ENCODE peak calls at places on chromosomes 16 and 17, in eight cellular contexts. Y, B, P, X, V, K, M and F are unnamed samples.

GRCh38 chr16:88619859-88620655 is 18.3 kb upstream of the IL17C start:
- DNase-seq in K (no peak), X (no peak), M (no peak), P (no peak), B (no peak), V (peak), Y (peak), F (no peak)

GRCh38 chr16:73125860-73126259 is 77.9 kb upstream of the ZFHX3 start:
- DNase-seq in M (no peak), P (no peak), B (peak), K (no peak), V (no peak), Y (peak), X (no peak), F (peak)

GRCh38 chr16:740459-740763 is 386 bp downstream of the CIAO3 start:
- DNase-seq in Y (no peak), K (no peak), B (no peak), X (no peak), P (no peak), M (no peak), V (peak), F (no peak)

GRCh38 chr17:31202968-31203367 is 94.1 kb downstream of the OMG start:
- DNase-seq in K (no peak), X (no peak), Y (peak), M (no peak), V (no peak), B (peak), P (no peak), F (no peak)

GRCh38 chr17:48541574-48542113 is 3.3 kb downstream of the HOXB2 start:
- DNase-seq in V (peak), M (peak), P (no peak), X (no peak), B (peak), K (no peak), Y (peak), F (no peak)

GRCh38 chr17:27543958-27544349 is 87.0 kb upstream of the LGALS9 start:
- DNase-seq in B (no peak), M (no peak), X (no peak), P (no peak), Y (no peak), K (no peak), V (no peak), F (no peak)

GRCh38 chr16:15672514-15673167 is 22.6 kb downstream of the NDE1 start:
- DNase-seq in B (peak), M (peak), P (peak), K (peak), X (no peak), V (peak), Y (peak), F (peak)

GRCh38 chr16:18013863-18014262 is 322.7 kb downstream of the NPIPA8 start:
- DNase-seq in Y (no peak), V (no peak), B (no peak), K (no peak), P (no peak), X (no peak), M (no peak), F (no peak)

GRCh38 chr17:49497147-49498036 is 2.3 kb downstream of the NGFR start:
- DNase-seq in M (peak), X (no peak), V (peak), K (no peak), Y (peak), B (no peak), P (no peak), F (no peak)

GRCh38 chr16:67447508-67448076 is 16.7 kb downstream of the HSD11B2 start:
- DNase-seq in Y (peak), V (peak), B (peak), M (peak), K (no peak), P (no peak), X (peak), F (no peak)

GRCh38 chr16:24906199-24906808 is 60.5 kb downstream of the SLC5A11 start:
- DNase-seq in Y (peak), P (no peak), B (peak), K (no peak), V (no peak), M (no peak), X (peak), F (peak)

GRCh38 chr17:64051153-64051552 is 30.7 kb upstream of the ICAM2 start:
- DNase-seq in P (no peak), M (no peak), Y (no peak), K (no peak), X (no peak), B (no peak), V (no peak), F (no peak)

GRCh38 chr17:47205419-47205963 is 3.7 kb upstream of the MYL4 start:
- DNase-seq in Y (peak), K (peak), M (no peak), P (no peak), V (peak), B (peak), X (peak), F (no peak)

GRCh38 chr17:64554028-64554637 is 47.4 kb downstream of the CEP95 start:
- DNase-seq in B (no peak), K (no peak), V (no peak), X (no peak), M (no peak), P (no peak), Y (no peak), F (no peak)

GRCh38 chr16:19474617-19475016 is 47.3 kb downstream of the GDE1 start:
- DNase-seq in M (no peak), P (no peak), Y (no peak), K (no peak), V (no peak), B (no peak), X (no peak), F (no peak)

GRCh38 chr16:16021988-16022682 is 72.7 kb downstream of the ABCC1 start:
- DNase-seq in P (peak), V (peak), K (peak), B (peak), X (peak), M (peak), Y (peak), F (peak)

GRCh38 chr16:82655720-82656500 is 29.1 kb downstream of the CDH13 start:
- DNase-seq in M (no peak), X (no peak), K (no peak), P (no peak), V (no peak), Y (no peak), B (no peak), F (no peak)

DNA sequence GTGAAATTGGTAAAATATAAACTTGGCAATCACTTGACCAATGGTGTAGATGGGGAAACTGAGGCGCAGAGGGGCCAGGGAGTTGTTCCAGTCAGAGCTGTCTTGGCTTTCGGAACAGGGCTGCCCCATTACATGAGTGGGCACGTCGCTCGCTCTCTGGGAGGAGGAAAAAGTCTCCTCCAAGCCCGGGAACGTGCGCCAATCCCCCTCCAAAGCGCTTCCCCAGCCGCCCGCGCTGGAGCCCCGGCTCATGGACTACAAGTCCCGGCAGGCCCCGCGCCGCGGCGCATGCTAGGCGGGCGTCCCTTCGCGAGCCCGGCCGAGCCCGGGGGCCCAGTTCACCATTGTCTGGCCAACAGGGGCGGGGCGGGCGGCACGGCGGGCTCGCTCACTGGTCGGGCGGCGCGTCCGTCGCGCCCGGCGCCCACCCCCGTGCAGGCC is 294 bp upstream of the LLGL1 start:
- DNase-seq in P (peak), Y (peak), K (peak), M (peak), B (peak), X (peak), V (peak), F (peak)
- H3K4me3 ChIP-seq in P (peak), Y (peak), K (peak), M (peak), B (peak), X (peak), V (no peak), F (peak)

DNA sequence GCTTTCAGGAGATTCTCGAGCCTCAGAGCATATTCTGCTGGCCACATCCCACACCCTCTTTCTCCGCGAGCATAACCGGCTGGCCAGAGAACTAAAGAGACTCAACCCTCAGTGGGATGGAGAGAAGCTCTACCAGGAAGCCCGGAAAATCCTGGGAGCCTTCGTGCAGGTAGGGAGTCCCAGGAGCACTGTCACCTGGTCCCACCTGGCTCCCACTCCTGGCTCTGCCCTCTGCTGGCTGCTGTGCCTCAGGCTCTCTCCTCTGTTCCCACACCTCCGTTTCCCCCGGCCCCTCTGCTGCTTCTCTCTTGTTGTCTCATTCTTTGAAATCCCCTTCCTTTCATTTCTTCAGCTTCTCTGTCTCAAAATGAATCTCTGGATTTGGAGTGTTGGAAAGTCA is 16.4 kb downstream of the LPO start:
- DNase-seq in K (no peak), X (no peak), M (no peak), P (no peak), V (no peak), B (no peak), Y (no peak), F (no peak)
- TF ChIP-seq CTCF in K (peak), X (peak), M (no peak), P (no peak), V (no peak), B (no peak), Y (no peak), F (no peak)

GRCh38 chr17:69516225-69516624 is 101.7 kb downstream of the MAP2K6 start:
- DNase-seq in Y (no peak), P (no peak), M (no peak), V (no peak), X (no peak), B (no peak), K (no peak), F (no peak)

GRCh38 chr17:69511244-69511643 is 96.7 kb downstream of the MAP2K6 start:
- DNase-seq in B (no peak), X (no peak), M (no peak), Y (no peak), K (no peak), P (no peak), V (no peak), F (no peak)

GRCh38 chr17:69508814-69509213 is 94.3 kb downstream of the MAP2K6 start:
- DNase-seq in M (no peak), Y (no peak), K (no peak), B (no peak), V (no peak), X (no peak), P (no peak), F (no peak)

GRCh38 chr17:69516911-69517310 is 102.4 kb downstream of the MAP2K6 start:
- DNase-seq in M (no peak), K (no peak), X (peak), B (peak), V (no peak), P (no peak), Y (no peak), F (no peak)

GRCh38 chr17:69512946-69513345 is 98.4 kb downstream of the MAP2K6 start:
- DNase-seq in P (no peak), V (no peak), X (no peak), Y (no peak), B (no peak), M (no peak), K (no peak), F (no peak)
- H3K4me3 ChIP-seq in P (no peak), V (no peak), X (no peak), Y (no peak), B (no peak), M (no peak), K (no peak), F (no peak)

GRCh38 chr16:3095869-3096268 is 3.2 kb downstream of the ZSCAN10 start:
- DNase-seq in X (peak), B (no peak), M (no peak), P (no peak), V (peak), Y (no peak), K (no peak), F (no peak)
- TF ChIP-seq CTCF in X (peak), B (peak), M (peak), P (peak), V (no peak), Y (peak), K (peak), F (no peak)

DNA sequence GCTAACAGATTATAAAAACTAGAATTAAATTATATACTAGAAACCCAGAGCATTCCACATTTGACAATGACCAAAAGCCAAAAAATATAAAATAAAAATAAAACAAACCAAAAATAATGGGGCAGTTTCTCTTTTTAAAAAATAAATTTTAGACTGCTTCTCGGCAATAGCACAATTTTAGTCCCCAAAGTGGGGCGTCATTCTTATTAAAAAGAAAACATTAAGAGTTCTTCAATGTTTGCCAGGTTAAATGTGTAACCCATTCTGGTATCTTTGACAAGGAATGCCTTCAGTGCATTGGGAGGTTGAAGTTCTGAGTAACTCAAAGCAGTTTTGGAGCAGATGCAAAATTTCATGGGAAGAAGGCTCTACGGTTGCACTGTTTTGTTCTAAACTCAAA is 3.3 kb downstream of the MAF start:
- DNase-seq in K (no peak), M (no peak), V (no peak), Y (no peak), P (no peak), B (no peak), X (no peak), F (no peak)
- H3K4me3 ChIP-seq in K (peak), M (peak), V (peak), Y (no peak), P (no peak), B (peak), X (no peak), F (no peak)

GRCh38 chr16:52572656-52573055 is 25.7 kb upstream of the TOX3 start:
- DNase-seq in M (no peak), B (no peak), V (no peak), Y (no peak), K (no peak), P (no peak), X (no peak), F (no peak)

GRCh38 chr16:52569701-52570100 is 22.8 kb upstream of the TOX3 start:
- DNase-seq in X (no peak), B (no peak), K (no peak), V (no peak), M (no peak), Y (no peak), P (no peak), F (no peak)

GRCh38 chr16:52569296-52569695 is 22.4 kb upstream of the TOX3 start:
- DNase-seq in V (no peak), M (no peak), Y (no peak), P (no peak), B (no peak), X (no peak), K (no peak), F (no peak)

GRCh38 chr16:52568495-52568894 is 21.6 kb upstream of the TOX3 start:
- DNase-seq in X (no peak), K (no peak), M (no peak), P (no peak), Y (no peak), V (no peak), B (no peak), F (no peak)

GRCh38 chr16:52570495-52571091 is 23.6 kb upstream of the TOX3 start:
- DNase-seq in V (no peak), M (no peak), Y (no peak), X (no peak), B (no peak), K (no peak), P (no peak), F (no peak)
- TF ChIP-seq CTCF in V (no peak), M (no peak), Y (no peak), X (no peak), B (no peak), K (no peak), P (no peak), F (no peak)

GRCh38 chr17:9217151-9218067 is 196.1 kb downstream of the NTN1 start:
- DNase-seq in V (no peak), P (peak), X (no peak), Y (peak), M (no peak), K (no peak), B (peak), F (no peak)
- H3K4me3 ChIP-seq in V (no peak), P (no peak), X (no peak), Y (no peak), M (no peak), K (no peak), B (peak), F (no peak)

DNA sequence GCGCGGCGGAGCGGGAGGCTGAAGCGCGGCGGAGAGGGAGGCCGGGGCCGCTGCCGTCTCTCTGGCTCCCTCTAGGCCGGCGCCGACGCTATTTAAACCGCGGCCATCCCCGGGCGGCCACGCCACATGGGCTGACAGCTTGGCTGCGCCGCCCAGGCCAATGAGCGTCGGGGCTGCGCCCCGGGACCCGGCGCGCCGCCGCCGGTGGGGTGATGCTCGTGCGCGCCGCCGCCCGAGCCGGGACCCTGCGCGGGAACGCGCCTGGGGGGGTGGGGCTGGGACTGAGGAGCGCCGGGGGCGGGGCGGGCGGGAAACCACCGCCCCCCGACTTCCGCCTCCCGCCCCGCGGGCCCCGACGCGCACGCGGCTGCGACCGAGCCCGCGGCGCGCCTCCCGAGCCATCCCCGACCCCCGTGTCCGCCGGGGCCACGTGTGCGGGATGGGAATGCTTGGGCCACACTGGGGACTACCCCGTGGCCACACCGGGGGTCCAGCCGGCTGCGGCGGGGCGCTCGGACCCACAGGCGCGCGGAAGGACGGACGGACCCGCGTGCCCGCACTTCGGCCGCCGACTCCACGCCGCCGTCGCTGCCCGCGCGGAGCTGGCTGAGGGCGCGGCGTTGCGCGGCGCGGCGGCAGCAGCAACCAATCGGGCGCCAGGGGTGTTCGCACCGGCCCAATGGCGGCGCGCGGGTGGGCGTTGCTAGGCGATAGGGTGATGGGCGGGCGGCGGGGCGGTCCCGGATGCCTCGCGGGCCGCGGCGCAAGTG is at the start of gene FASN:
- DNase-seq in K (peak), X (peak), B (peak), P (peak), M (peak), Y (peak), V (peak), F (peak)
- TF ChIP-seq CTCF in K (peak), X (peak), B (peak), P (peak), M (peak), Y (peak), V (no peak), F (peak)

GRCh38 chr16:31403590-31404352 is 10.6 kb downstream of the ITGAD start:
- DNase-seq in B (no peak), X (no peak), P (no peak), V (no peak), K (no peak), M (no peak), Y (no peak), F (no peak)
- H3K4me3 ChIP-seq in B (peak), X (no peak), P (peak), V (no peak), K (no peak), M (no peak), Y (peak), F (peak)

GRCh38 chr16:10916534-10916933 is 25.7 kb downstream of the DEXI start:
- DNase-seq in V (no peak), P (no peak), K (no peak), X (no peak), Y (no peak), M (no peak), B (no peak), F (no peak)

GRCh38 chr16:10921536-10922327 is 20.5 kb downstream of the DEXI start:
- DNase-seq in V (no peak), B (peak), M (no peak), X (no peak), P (no peak), Y (no peak), K (no peak), F (no peak)

GRCh38 chr16:10920726-10921427 is 21.4 kb downstream of the DEXI start:
- DNase-seq in K (peak), M (no peak), B (no peak), X (no peak), V (no peak), P (no peak), Y (no peak), F (no peak)

GRCh38 chr16:10918294-10919002 is 23.8 kb downstream of the DEXI start:
- DNase-seq in Y (peak), V (peak), B (peak), M (peak), X (peak), K (peak), P (peak), F (peak)

DNA sequence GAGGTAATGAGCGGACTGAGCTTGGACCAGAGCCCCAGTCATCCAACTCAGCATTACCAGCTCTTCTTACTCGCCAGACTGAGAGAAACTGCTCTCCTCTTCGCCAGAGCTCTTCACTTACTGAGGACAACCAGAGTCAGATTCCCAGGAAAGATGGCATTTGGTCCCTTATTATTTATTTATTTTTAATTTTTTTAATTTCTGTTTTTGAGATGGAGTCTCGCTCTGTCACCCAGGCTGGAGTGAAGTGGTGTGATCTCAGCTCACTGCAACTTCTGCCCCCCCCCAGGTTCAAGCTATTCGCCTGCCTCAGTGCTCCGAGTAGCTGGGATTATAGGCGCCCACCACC is 23.3 kb downstream of the DEXI start:
- DNase-seq in Y (no peak), K (no peak), V (no peak), P (no peak), X (no peak), M (no peak), B (no peak), F (no peak)
- TF ChIP-seq CTCF in Y (no peak), K (no peak), V (no peak), P (no peak), X (peak), M (no peak), B (no peak), F (no peak)